ENCODE peak calls at places on chromosomes 2 and 18, in nine cellular contexts. G, H, T, Q, K, A, V, C and O are unnamed samples.

GRCh38 chr2:191569025-191569424 is 108.9 kb upstream of the NABP1 start:
- DNase-seq in Q (no peak), V (no peak), T (no peak), K (no peak), A (no peak), H (no peak), G (no peak), C (no peak), O (no peak)

GRCh38 chr2:130819915-130820861 is 16.5 kb upstream of the ARHGEF4 start:
- DNase-seq in A (no peak), K (no peak), G (peak), C (peak), H (no peak), V (no peak), Q (no peak), T (no peak), O (no peak)

GRCh38 chr2:232113821-232114220 is 152.3 kb downstream of the DIS3L2 start:
- DNase-seq in K (no peak), G (peak), C (no peak), T (no peak), H (no peak), A (no peak), V (no peak), Q (no peak), O (no peak)

GRCh38 chr2:47002480-47003381 is 87.1 kb upstream of the MCFD2 start:
- DNase-seq in H (peak), A (no peak), Q (no peak), C (peak), V (no peak), T (peak), G (no peak), K (no peak), O (peak)

GRCh38 chr2:110773470-110773921 is 41.1 kb downstream of the ACOXL start:
- DNase-seq in A (no peak), T (no peak), C (peak), H (no peak), K (no peak), G (no peak), V (no peak), Q (no peak), O (no peak)

GRCh38 chr2:132542953-132543569 is 126.5 kb downstream of the GPR39 start:
- DNase-seq in V (no peak), C (no peak), K (no peak), Q (no peak), T (no peak), G (no peak), A (no peak), H (no peak), O (peak)

GRCh38 chr18:48816554-48816953 is 134.2 kb downstream of the SMAD7 start:
- DNase-seq in V (no peak), T (no peak), Q (no peak), A (no peak), C (no peak), H (no peak), G (no peak), K (no peak), O (no peak)

GRCh38 chr2:138504546-138505239 is 3.1 kb downstream of the SPOPL start:
- DNase-seq in K (no peak), Q (no peak), G (no peak), V (no peak), H (no peak), T (no peak), A (no peak), C (no peak), O (no peak)

GRCh38 chr2:189885368-189885767 is 101.1 kb downstream of the PMS1 start:
- DNase-seq in K (no peak), V (no peak), G (no peak), Q (no peak), A (no peak), T (no peak), C (no peak), H (no peak), O (no peak)

GRCh38 chr2:73426161-73426560 is 40.5 kb downstream of the ALMS1 start:
- DNase-seq in T (no peak), H (no peak), K (no peak), Q (no peak), G (no peak), C (no peak), A (no peak), V (no peak), O (no peak)

GRCh38 chr18:22637787-22638186 is 220.1 kb upstream of the CTAGE1 start:
- DNase-seq in H (no peak), K (no peak), C (no peak), Q (no peak), A (no peak), V (no peak), T (peak), G (peak), O (peak)

GRCh38 chr2:241109210-241110088 is 7.4 kb upstream of the MTERF4 start:
- DNase-seq in T (no peak), Q (no peak), C (no peak), G (no peak), H (no peak), V (no peak), K (no peak), A (no peak), O (no peak)

GRCh38 chr2:228556707-228557106 is 375.2 kb upstream of the SPHKAP start:
- DNase-seq in Q (no peak), T (no peak), G (peak), H (no peak), K (no peak), C (no peak), V (no peak), A (no peak), O (peak)

GRCh38 chr2:78992451-78992806 is 33.1 kb upstream of the REG3G start:
- DNase-seq in K (no peak), V (no peak), C (no peak), G (no peak), T (no peak), A (no peak), Q (no peak), H (no peak), O (no peak)

GRCh38 chr2:200652158-200652557 is 66.3 kb downstream of the AOX1 start:
- DNase-seq in A (no peak), K (no peak), V (no peak), C (no peak), G (no peak), H (no peak), T (no peak), Q (no peak), O (no peak)

GRCh38 chr2:231200805-231201474 is 2.5 kb downstream of the ARMC9 start:
- DNase-seq in A (no peak), C (no peak), K (no peak), H (no peak), Q (no peak), V (no peak), T (peak), G (peak), O (peak)

GRCh38 chr2:71700880-71701397 is 247.6 kb downstream of the DYSF start:
- DNase-seq in C (peak), Q (no peak), V (peak), K (no peak), T (no peak), H (no peak), G (no peak), A (no peak), O (peak)

GRCh38 chr2:239730897-239731296 is 294.2 kb downstream of the NDUFA10 start:
- DNase-seq in H (no peak), A (no peak), K (no peak), G (no peak), V (no peak), Q (no peak), T (no peak), C (no peak), O (no peak)

GRCh38 chr2:98875746-98876145 is 60.3 kb downstream of the CRACDL start:
- DNase-seq in T (no peak), G (no peak), H (no peak), C (no peak), Q (no peak), K (no peak), V (no peak), A (no peak), O (no peak)

GRCh38 chr2:186687774-186688173 is 6.1 kb upstream of the FAM171B start:
- DNase-seq in A (no peak), H (no peak), C (no peak), K (no peak), V (no peak), G (no peak), T (no peak), Q (no peak), O (peak)

GRCh38 chr18:42413870-42414269 is 458.8 kb downstream of the PIK3C3 start:
- DNase-seq in A (no peak), T (no peak), K (no peak), V (no peak), Q (no peak), H (no peak), G (no peak), C (no peak), O (no peak)

GRCh38 chr2:128797937-128798336 is 479.3 kb upstream of the HS6ST1 start:
- DNase-seq in G (no peak), T (no peak), H (no peak), Q (no peak), K (no peak), V (peak), A (no peak), C (no peak), O (no peak)

GRCh38 chr18:48803951-48804855 is 146.6 kb downstream of the SMAD7 start:
- DNase-seq in G (no peak), T (no peak), A (no peak), H (no peak), V (peak), Q (no peak), C (peak), K (no peak), O (no peak)

GRCh38 chr18:49167084-49167483 is 216.3 kb upstream of the SMAD7 start:
- DNase-seq in T (no peak), H (no peak), C (no peak), Q (no peak), V (no peak), G (no peak), A (no peak), K (no peak), O (no peak)

GRCh38 chr2:112794131-112794733 is 9.9 kb upstream of the IL1A start:
- DNase-seq in C (peak), Q (peak), T (peak), K (no peak), A (peak), G (peak), H (peak), V (peak), O (peak)